ENCODE peak calls at places on chromosomes 1 and 21, in five cellular contexts. F is lower lobe of right lung, B is heart right ventricle, O is left lung, A is SK-N-SH. K is an unnamed sample.

GRCh38 chr1:201025571-201026002 is 2.1 kb upstream of the KIF21B start:
- DNase-seq in F (no peak), A (no peak), O (no peak), B (no peak), K (peak)

GRCh38 chr1:224338150-224338838 is 8.3 kb upstream of the NVL start:
- DNase-seq in F (no peak), A (no peak), O (no peak), B (no peak), K (no peak)

GRCh38 chr1:174068000-174068399 is 45.8 kb upstream of the RC3H1 start:
- DNase-seq in B (no peak), O (no peak), F (no peak), A (no peak), K (peak)

GRCh38 chr1:108791790-108792189 is 45.3 kb downstream of the STXBP3 start:
- DNase-seq in O (no peak), B (no peak), A (no peak), F (no peak), K (no peak)

GRCh38 chr21:41839387-41840000 is 39.6 kb downstream of the PRDM15 start:
- DNase-seq in B (no peak), F (no peak), O (peak), A (no peak), K (no peak)

GRCh38 chr1:91830242-91831131 is 55.5 kb downstream of the TGFBR3 start:
- DNase-seq in O (no peak), B (peak), F (peak), A (no peak), K (peak)

GRCh38 chr1:63779338-63779819 is 5.6 kb downstream of the ROR1 start:
- DNase-seq in B (no peak), O (no peak), A (no peak), F (no peak), K (no peak)

GRCh38 chr1:14895727-14896126 is 257.8 kb upstream of the TMEM51 start:
- DNase-seq in F (no peak), A (no peak), O (no peak), B (no peak), K (no peak)

GRCh38 chr1:245393694-245394093 is 238.9 kb downstream of the KIF26B start:
- DNase-seq in A (no peak), F (no peak), O (no peak), B (no peak), K (no peak)

GRCh38 chr1:206979379-206980043 is 9.3 kb upstream of the FCAMR start:
- DNase-seq in F (no peak), O (no peak), B (no peak), A (no peak), K (peak)

GRCh38 chr1:172320723-172321122 is 99.8 kb upstream of the C1orf105 start:
- DNase-seq in B (no peak), A (no peak), F (no peak), O (no peak), K (peak)
- TF ChIP-seq CTCF in B (peak), A (peak), F (no peak), O (no peak), K (peak)

GRCh38 chr1:28259252-28259934 is at the start of gene SESN2:
- DNase-seq in A (peak), B (peak), F (peak), O (peak), K (peak)
- H3K4me3 ChIP-seq in A (peak), B (peak), F (peak), O (peak), K (peak)

DNA sequence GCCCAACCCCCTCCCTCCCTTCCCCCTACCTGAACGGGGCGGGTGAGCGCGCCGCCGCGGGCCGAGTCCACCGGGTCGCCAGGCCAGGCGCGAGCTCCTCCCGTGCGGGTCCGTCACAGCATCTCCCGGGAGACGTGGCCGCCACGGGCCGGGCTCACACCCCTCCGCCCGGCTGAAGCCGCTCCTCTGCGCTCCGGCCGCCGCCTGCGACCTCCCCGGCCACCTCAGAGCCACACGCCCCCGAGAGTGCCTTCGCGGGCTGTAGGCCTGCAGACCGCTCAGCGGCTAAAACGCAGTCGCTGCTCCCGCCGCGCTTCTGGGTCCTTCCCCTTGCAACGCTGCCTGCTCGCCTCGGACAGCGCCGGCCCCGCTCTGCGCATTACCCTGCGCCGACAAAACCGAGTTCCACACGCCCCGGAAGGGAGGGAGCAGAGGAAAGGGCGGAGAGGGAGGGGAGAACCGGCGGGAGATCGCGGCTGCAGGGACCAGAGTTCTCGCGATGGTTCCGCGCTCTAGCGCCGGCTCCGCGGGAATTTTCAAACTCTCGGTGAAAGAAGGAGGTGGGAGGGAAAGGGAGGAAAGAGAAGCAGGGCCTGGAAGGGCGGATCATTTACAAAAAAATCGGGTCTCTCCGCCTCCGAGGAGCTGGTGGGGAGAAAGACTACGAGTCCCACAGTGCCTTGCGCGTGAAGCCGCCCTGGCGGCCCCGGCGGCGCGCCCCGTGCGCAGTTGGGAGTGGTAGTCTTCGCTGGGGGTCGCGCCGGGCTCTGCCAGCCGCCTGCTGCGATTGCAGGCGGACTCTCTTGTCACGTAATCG is at the start of gene AHCTF1:
- DNase-seq in O (peak), A (peak), F (peak), B (peak), K (peak)
- TF ChIP-seq CTCF in O (peak), A (no peak), F (no peak), B (no peak), K (peak)

GRCh38 chr1:90705910-90706309 is 11.2 kb downstream of the BARHL2 start:
- DNase-seq in F (no peak), O (no peak), A (no peak), B (no peak), K (no peak)

GRCh38 chr1:90707363-90707710 is 9.8 kb downstream of the BARHL2 start:
- DNase-seq in F (peak), O (peak), A (no peak), B (no peak), K (peak)

GRCh38 chr1:90708236-90708786 is 8.8 kb downstream of the BARHL2 start:
- DNase-seq in F (no peak), O (no peak), B (no peak), A (no peak), K (no peak)

GRCh38 chr1:90704817-90705216 is 12.3 kb downstream of the BARHL2 start:
- DNase-seq in B (no peak), F (no peak), O (no peak), A (no peak), K (no peak)

DNA sequence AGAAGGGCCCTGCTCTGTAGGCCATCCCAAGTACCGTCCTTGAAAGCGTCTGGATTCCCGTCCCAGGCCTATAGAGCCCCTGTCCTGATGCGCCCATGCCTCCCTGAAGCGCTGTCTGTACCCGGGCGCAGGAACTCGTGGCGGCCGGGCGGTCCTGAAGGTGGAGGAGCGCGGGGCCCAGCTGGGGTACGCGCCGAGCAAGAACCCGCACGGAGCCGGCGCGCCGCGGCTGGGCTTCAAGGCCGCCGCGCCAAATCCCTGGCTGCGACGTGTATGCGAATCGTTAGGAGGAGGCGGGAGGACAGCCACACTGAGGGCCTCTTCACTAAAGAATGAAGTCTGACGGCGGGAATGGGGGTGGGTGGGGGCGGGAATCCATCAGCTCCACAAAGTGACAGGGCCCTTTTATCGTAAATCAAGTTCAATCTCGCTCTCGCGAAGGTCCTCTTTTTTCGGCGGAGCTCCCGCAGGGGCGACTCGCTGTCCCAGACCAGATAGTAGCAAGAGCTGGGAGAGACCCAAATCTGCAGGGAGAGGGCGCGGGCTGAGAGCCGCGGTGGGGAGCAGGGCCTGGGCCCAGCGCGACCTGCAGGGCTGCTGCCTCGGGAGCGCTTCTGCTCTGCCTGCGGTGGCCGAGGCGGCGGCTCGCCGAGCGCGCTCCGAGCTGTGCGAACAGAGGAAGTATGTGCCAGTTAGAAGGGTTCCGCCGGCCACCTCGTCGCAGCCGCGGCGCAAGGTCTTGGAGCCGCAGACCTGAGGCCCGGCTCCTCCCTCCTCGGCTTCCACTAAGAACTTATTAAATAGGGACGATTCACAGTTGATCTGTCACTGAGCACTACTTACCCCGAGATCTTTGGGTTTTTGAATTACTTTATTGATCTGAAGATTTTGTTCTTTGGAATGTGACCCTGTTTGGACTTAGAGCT is 10.4 kb downstream of the BARHL2 start:
- DNase-seq in F (no peak), A (peak), B (no peak), O (peak), K (no peak)
- H3K4me3 ChIP-seq in F (peak), A (peak), B (peak), O (no peak), K (no peak)

GRCh38 chr1:159067699-159068621 is 8.6 kb downstream of the AIM2 start:
- DNase-seq in B (no peak), F (peak), A (no peak), O (no peak), K (no peak)

GRCh38 chr1:159076438-159076752 is 171 bp downstream of the AIM2 start:
- DNase-seq in O (no peak), A (no peak), B (no peak), F (no peak), K (no peak)

GRCh38 chr1:159068877-159069276 is 7.7 kb downstream of the AIM2 start:
- DNase-seq in B (no peak), O (no peak), A (no peak), F (no peak), K (peak)

GRCh38 chr1:159076753-159077656 is at the start of gene AIM2:
- DNase-seq in O (peak), F (peak), A (no peak), B (no peak), K (no peak)

GRCh38 chr1:159071970-159072582 is 4.5 kb downstream of the AIM2 start:
- DNase-seq in A (peak), F (no peak), O (no peak), B (no peak), K (peak)
- TF ChIP-seq CTCF in A (peak), F (peak), O (peak), B (peak), K (peak)

GRCh38 chr1:157411769-157412168 is 140.5 kb downstream of the FCRL5 start:
- DNase-seq in F (no peak), O (no peak), A (no peak), B (no peak), K (no peak)
- H3K4me3 ChIP-seq in F (no peak), O (no peak), A (no peak), B (no peak), K (no peak)

GRCh38 chr1:32622806-32623694 is 27.3 kb downstream of the ZBTB8OS start:
- DNase-seq in O (no peak), A (no peak), F (no peak), B (no peak), K (no peak)

GRCh38 chr1:32623775-32624174 is 26.6 kb downstream of the ZBTB8OS start:
- DNase-seq in O (no peak), F (no peak), B (no peak), A (no peak), K (no peak)

GRCh38 chr1:32618673-32619221 is 31.6 kb downstream of the ZBTB8OS start:
- DNase-seq in B (no peak), A (no peak), O (no peak), F (no peak), K (no peak)

GRCh38 chr1:32622205-32622604 is 28.1 kb downstream of the ZBTB8OS start:
- DNase-seq in B (no peak), F (no peak), A (no peak), O (no peak), K (no peak)

GRCh38 chr1:32619701-32620485 is 30.5 kb downstream of the ZBTB8OS start:
- DNase-seq in B (no peak), F (no peak), A (no peak), O (no peak), K (peak)
- TF ChIP-seq CTCF in B (peak), F (no peak), A (peak), O (no peak), K (peak)

K was measured in choroid plexus epithelial cell.